ENCODE peak calls at places on chromosomes 5 and 9, in six cellular contexts. A is tibial nerve, U is uterus, D is osteoblast, T is lower leg skin, M is AG09319. H is an unnamed sample.

GRCh38 chr5:180669661-180670060 is 20.3 kb upstream of the FLT4 start:
- DNase-seq in M (no peak), D (peak), U (no peak), A (no peak), T (no peak), H (no peak)

GRCh38 chr5:68383888-68384310 is 168.3 kb downstream of the PIK3R1 start:
- DNase-seq in D (no peak), T (no peak), M (no peak), U (no peak), A (no peak), H (no peak)

GRCh38 chr5:151345808-151346478 is 1.4 kb downstream of the SLC36A2 start:
- DNase-seq in D (peak), T (no peak), U (no peak), A (no peak), M (no peak), H (peak)

GRCh38 chr5:6365977-6366590 is 12.3 kb downstream of the MED10 start:
- DNase-seq in T (no peak), A (no peak), U (no peak), D (no peak), M (no peak), H (no peak)

GRCh38 chr9:133693703-133694529 is 44.2 kb downstream of the SARDH start:
- DNase-seq in D (no peak), U (no peak), T (no peak), M (no peak), A (no peak), H (no peak)

GRCh38 chr9:118992813-118993747 is 376.2 kb downstream of the BRINP1 start:
- DNase-seq in M (no peak), A (no peak), D (no peak), T (no peak), U (no peak), H (peak)

GRCh38 chr5:161751265-161751664 is 65.7 kb downstream of the GABRA6 start:
- DNase-seq in U (no peak), D (no peak), A (no peak), T (no peak), M (no peak), H (no peak)

GRCh38 chr5:142110046-142110531 is 1.5 kb downstream of the NDFIP1 start:
- DNase-seq in D (peak), A (peak), T (no peak), M (no peak), U (no peak), H (peak)

GRCh38 chr9:69397384-69398214 is 72.6 kb downstream of the ENTREP1 start:
- DNase-seq in A (no peak), U (no peak), D (peak), T (no peak), M (no peak), H (peak)

GRCh38 chr5:22496666-22497065 is 356.5 kb downstream of the CDH12 start:
- DNase-seq in M (no peak), D (no peak), T (no peak), A (no peak), U (no peak), H (no peak)

GRCh38 chr9:92740015-92740408 is 24.6 kb downstream of the BICD2 start:
- DNase-seq in M (no peak), T (no peak), U (no peak), A (no peak), D (peak), H (no peak)

GRCh38 chr5:53478411-53479044 is 1.9 kb upstream of the FST start:
- DNase-seq in T (no peak), U (peak), M (no peak), D (peak), A (no peak), H (peak)

GRCh38 chr5:176810084-176810597 is at the start of gene UNC5A:
- DNase-seq in U (no peak), T (no peak), D (peak), A (no peak), M (no peak), H (peak)

GRCh38 chr9:105194234-105194633 is 50.2 kb upstream of the SLC44A1 start:
- DNase-seq in U (no peak), T (no peak), A (no peak), M (no peak), D (no peak), H (no peak)

DNA sequence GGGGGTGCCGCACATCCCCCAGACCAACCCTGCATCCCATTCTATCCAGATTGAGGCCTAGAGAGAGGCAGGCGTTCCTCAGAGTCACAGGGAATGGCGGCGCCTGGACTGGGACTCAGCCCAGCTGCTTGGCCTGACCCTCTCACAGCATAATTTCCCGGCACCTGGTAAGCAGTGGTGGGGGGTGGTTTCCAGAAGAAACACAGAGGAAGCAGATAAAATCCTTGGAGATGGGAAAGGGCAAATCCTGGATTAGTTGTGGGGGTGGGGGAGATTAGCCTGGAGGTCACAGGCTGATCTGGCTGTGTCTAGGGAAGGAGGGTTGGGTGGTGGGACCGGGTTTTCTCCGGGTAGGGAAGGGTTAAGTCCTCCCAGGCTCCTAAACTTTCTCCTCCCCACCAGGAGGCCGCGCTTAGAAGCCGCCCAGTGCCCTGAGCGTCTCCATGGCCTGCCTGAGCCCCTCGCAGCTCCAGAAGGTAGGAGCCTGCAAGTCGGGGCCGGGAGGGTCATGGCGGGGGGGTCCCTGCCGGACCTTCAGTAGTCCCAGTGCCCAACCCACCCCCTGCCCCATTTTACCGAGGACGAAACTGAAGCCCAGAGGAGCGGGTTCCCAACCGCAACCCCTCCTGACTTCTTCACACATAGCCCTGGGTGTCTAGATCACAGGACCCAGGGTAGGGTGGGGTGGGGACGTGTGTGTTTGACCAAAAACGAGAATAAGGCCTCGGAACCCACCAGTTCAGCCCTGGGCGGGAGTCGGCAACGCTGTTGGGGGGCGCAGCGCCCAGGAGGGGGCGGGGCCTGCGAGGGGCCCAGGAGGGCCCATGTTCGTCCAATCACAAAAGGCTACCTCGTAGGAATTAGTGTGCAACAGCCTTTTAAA is 1.3 kb downstream of the PHYHD1 start:
- DNase-seq in M (no peak), T (no peak), U (peak), A (peak), D (peak), H (no peak)
- TF ChIP-seq CTCF in M (no peak), T (no peak), U (peak), A (no peak), D (no peak), H (no peak)

DNA sequence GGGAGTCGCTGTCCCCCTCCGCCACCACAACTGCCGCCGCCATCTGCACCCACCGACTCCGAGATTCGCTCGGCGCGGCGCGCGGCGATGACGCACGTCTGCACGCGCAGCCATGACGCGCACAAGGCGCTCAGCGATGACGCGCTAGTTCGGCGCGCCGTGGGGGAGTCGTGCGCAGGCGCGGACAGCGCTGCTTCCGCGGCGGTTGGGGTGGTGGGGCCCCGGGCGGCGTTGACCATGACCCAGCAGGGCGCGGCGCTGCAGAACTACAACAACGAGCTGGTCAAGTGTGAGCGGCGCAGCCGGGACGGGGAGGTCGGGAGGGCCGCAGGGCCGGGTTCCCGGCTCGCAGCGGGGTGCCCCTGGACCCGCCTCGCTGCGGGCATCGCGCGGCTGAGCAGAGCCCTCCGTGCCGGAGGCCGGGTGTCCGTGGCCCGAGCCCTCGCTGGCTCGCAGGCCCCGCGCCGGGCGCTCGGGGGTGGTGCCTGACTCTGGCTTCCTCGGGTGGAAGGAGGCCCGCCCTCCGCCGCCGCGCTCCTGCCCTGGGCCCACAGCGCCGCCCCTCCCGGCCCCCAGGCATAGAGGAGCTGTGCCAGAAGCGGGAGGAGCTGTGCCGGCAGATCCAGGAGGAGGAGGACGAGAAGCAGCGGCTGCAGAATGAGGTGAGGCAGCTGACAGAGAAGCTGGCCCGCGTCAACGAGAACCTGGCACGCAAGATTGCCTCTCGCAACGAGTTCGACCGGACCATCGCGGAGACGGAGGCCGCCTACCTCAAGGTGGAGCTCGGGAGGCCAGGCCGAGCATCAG is at the start of the genes ANAPC2 and SSNA1:
- DNase-seq in M (peak), T (peak), D (peak), A (peak), U (peak), H (peak)
- TF ChIP-seq CTCF in M (peak), T (no peak), D (peak), A (peak), U (peak), H (peak)

DNA sequence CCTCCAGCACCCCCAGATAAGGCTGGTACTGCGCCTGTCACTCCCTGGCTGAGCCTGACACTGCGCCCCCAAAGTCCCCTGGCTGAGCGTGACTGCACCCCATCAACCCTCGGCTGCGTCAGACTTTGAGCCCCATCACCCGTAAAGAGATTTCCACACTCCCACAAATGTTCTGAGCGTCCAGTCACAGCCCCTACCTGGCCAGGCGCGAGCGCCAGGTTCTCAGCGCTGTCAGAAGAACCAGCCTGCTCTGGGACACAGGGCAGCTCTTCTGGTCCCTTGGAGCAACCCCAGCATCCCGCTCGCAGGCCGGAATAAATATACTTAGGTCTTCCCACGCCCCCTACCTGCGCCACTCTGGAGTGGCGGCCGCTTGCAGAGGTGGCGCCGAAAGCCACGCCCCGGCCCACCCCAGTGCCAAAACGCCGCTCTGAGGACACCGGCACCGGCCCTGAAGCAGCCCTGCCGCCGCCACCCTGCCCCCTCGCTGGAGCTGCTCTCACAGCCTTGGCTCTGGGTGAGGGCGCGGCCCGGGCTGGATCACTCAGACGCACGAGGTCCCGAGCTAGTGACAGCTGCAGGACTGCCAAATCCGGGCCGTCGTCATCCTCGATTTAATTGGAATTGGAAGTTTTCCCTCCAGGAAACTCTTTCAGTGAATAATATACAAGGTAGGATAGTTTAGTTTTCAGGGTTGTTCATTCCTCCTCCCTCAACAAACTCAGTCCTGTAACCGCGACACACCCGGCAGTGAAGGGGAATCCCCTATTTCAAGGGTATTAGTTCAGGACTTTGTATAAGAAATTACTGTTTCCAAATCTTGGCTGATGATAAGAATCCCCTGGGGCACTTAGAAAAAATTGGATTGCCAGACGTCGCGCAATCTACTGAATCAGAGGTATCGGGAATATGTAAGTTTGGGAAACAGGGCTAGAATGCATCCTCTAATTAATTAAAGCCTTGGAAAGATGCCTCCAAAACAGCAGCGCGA is 1.2 kb upstream of the CEMIP2 start:
- DNase-seq in U (peak), T (peak), A (peak), D (peak), M (no peak), H (peak)
- TF ChIP-seq CTCF in U (peak), T (no peak), A (peak), D (no peak), M (no peak), H (peak)

GRCh38 chr5:103648086-103648485 is 85.5 kb upstream of the NUDT12 start:
- DNase-seq in U (no peak), T (no peak), M (no peak), D (no peak), A (no peak), H (no peak)
- TF ChIP-seq CTCF in U (no peak), T (no peak), M (no peak), D (peak), A (no peak), H (no peak)

GRCh38 chr9:95833549-95834178 is 41.8 kb upstream of the ERCC6L2 start:
- DNase-seq in M (no peak), T (no peak), D (no peak), U (no peak), A (no peak), H (no peak)

GRCh38 chr9:95834281-95834907 is 41.1 kb upstream of the ERCC6L2 start:
- DNase-seq in T (no peak), M (no peak), A (no peak), D (no peak), U (no peak), H (no peak)

GRCh38 chr9:95836072-95836471 is 39.4 kb upstream of the ERCC6L2 start:
- DNase-seq in T (no peak), A (no peak), M (no peak), D (no peak), U (no peak), H (no peak)

GRCh38 chr9:95831810-95832209 is 43.7 kb upstream of the ERCC6L2 start:
- DNase-seq in T (no peak), U (no peak), A (no peak), D (no peak), M (no peak), H (no peak)

GRCh38 chr9:95835398-95835797 is 40.1 kb upstream of the ERCC6L2 start:
- DNase-seq in T (no peak), U (no peak), M (no peak), D (no peak), A (no peak), H (no peak)
- TF ChIP-seq CTCF in T (no peak), U (no peak), M (no peak), D (no peak), A (no peak), H (no peak)

DNA sequence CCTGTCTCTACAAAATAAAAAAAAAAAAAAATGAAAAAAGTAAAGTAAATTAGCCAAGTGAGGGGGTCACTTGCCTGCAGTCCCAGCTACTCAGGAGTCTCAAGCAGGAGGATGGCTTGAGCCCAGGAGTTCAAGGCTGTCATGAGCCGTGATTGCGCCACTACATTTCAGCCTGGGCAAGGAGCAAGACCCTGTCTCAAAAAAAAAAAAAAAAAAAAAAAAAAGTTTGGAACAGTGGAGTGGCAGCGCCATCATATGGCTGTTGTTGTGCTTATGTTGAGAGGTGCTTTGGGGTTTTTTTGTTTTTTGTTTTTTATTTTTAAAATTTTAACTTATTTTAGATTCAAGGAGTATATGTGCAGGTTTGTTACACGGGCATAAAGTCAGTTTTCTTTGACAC is 3.6 kb downstream of the BRIX1 start:
- DNase-seq in D (no peak), U (no peak), M (no peak), A (no peak), T (no peak), H (no peak)
- TF ChIP-seq CTCF in D (peak), U (no peak), M (no peak), A (no peak), T (no peak), H (no peak)

GRCh38 chr5:173496883-173497255 is 119.6 kb downstream of the BOD1 start:
- DNase-seq in D (no peak), A (no peak), U (no peak), T (no peak), M (no peak), H (no peak)

GRCh38 chr5:173493846-173494245 is 122.6 kb downstream of the BOD1 start:
- DNase-seq in T (no peak), M (no peak), D (no peak), U (no peak), A (no peak), H (no peak)

GRCh38 chr5:173496129-173496882 is 120.1 kb downstream of the BOD1 start:
- DNase-seq in M (no peak), T (no peak), A (no peak), D (no peak), U (no peak), H (no peak)

GRCh38 chr5:173494446-173494845 is 122.0 kb downstream of the BOD1 start:
- DNase-seq in T (no peak), M (no peak), D (no peak), A (no peak), U (no peak), H (no peak)

GRCh38 chr5:173495225-173495904 is 121.1 kb downstream of the BOD1 start:
- DNase-seq in U (no peak), T (peak), M (peak), A (no peak), D (no peak), H (no peak)
- TF ChIP-seq CTCF in U (no peak), T (no peak), M (peak), A (peak), D (peak), H (no peak)

GRCh38 chr5:138753794-138754698 is 821 bp downstream of the CTNNA1 start:
- DNase-seq in U (peak), M (peak), A (peak), D (peak), T (peak), H (peak)

GRCh38 chr5:138754699-138755057 is 1.5 kb downstream of the CTNNA1 start:
- DNase-seq in D (no peak), U (no peak), M (no peak), A (no peak), T (no peak), H (peak)

GRCh38 chr5:138755084-138755748 is 2.0 kb downstream of the CTNNA1 start:
- DNase-seq in M (no peak), A (no peak), D (peak), T (no peak), U (no peak), H (peak)

GRCh38 chr5:138752341-138752950 is 779 bp upstream of the CTNNA1 start:
- DNase-seq in A (no peak), D (no peak), T (peak), M (no peak), U (peak), H (peak)

DNA sequence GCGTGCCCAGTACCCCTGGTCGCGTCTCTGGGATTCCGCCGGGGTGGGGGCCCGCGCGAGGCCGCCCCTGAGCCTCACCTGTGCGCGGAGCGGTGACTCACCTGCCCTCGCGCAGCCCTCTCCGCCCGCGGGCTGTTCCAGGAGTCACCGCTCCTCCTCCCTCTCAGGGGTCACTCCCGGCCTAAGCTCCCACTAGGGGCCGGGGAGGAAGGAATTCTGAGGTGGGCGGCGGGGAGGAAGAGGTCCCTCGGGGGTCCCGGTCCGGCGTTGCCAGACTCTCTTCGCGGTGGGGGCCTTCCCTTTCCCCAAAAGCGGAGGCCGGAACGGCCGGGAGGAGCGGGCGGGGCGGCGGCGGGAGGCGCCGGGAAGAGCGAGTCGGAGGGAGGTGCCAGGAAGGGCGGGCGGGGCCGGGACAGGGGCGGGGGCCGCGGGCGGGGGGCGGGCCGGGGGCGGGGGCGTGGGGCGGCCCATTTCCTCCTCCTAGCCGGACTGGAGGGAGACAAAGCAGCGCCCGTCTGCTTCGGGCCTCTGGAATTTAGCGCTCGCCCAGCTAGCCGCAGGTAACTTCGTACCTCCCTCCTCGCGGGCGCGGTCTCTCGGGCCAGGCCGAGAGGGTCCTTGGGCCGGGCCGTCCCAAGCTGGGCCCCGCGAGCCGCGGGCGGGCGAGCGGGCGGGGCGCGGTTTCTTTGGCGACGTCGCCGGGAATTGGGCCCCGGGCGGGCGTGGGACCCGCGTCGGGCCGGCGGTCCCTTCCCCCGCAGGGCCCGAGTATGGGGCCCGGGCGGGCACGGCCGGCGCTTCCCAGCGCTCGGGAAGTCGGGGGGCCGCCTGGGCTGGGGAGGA is at the start of gene CTNNA1:
- DNase-seq in T (peak), U (peak), D (peak), A (peak), M (no peak), H (peak)
- TF ChIP-seq CTCF in T (peak), U (no peak), D (no peak), A (no peak), M (no peak), H (no peak)

GRCh38 chr5:178831049-178831448 is 28.7 kb upstream of the ZNF354B start:
- DNase-seq in M (no peak), D (no peak), T (no peak), A (no peak), U (no peak), H (no peak)
- TF ChIP-seq CTCF in M (no peak), D (no peak), T (no peak), A (no peak), U (no peak), H (no peak)